ENCODE peak calls at places on chromosomes 12 and 14, in six cellular contexts. O is GM23248, S is neural progenitor cell, V is GM23338, R is PC-9, Z is PC-3. B is an unnamed sample.

GRCh38 chr12:85322715-85323114 is 42.7 kb downstream of the ALX1 start:
- DNase-seq in O (peak; percentile 1), S (no peak), V (no peak), R (no peak), Z (no peak), B (no peak)

GRCh38 chr12:10873374-10873773 is 10.7 kb downstream of the PRH1 start:
- DNase-seq in O (no peak), S (no peak), V (peak; percentile 30), R (no peak), Z (no peak), B (no peak)

GRCh38 chr14:102949062-102949800 is 26.8 kb downstream of the AMN start:
- DNase-seq in O (peak; percentile 42), S (no peak), V (no peak), R (no peak), Z (peak; percentile 9), B (no peak)

GRCh38 chr12:4440187-4440941 is 5.3 kb downstream of the FGF6 start:
- DNase-seq in O (no peak), S (peak; percentile 48), V (peak; percentile 48), R (no peak), Z (no peak), B (no peak)

GRCh38 chr12:34406228-34406995 is 384.1 kb downstream of the ALG10 start:
- DNase-seq in O (no peak), S (no peak), V (no peak), R (no peak), Z (no peak), B (no peak)

GRCh38 chr12:93199831-93200236 is 177.9 kb upstream of the NUDT4 start:
- DNase-seq in O (peak; percentile 13), S (no peak), V (no peak), R (no peak), Z (no peak), B (peak; percentile 74)

GRCh38 chr12:120892265-120892664 is 11.9 kb downstream of the SPPL3 start:
- DNase-seq in O (no peak), S (no peak), V (no peak), R (no peak), Z (no peak), B (no peak)

GRCh38 chr14:80150301-80150700 is 61.0 kb downstream of the DIO2 start:
- DNase-seq in O (peak; percentile 34), S (no peak), V (no peak), R (no peak), Z (peak; percentile 83), B (no peak)

GRCh38 chr14:56979961-56980360 is 169.7 kb upstream of the OTX2 start:
- DNase-seq in O (no peak), S (no peak), V (no peak), R (no peak), Z (no peak), B (no peak)

GRCh38 chr12:121712462-121713256 is at the start of gene TMEM120B:
- DNase-seq in O (peak; percentile 91), S (peak; percentile 86), V (peak; percentile 82), R (peak; percentile 84), Z (peak; percentile 87), B (peak; percentile 64)

GRCh38 chr12:6052940-6053329 is 71.5 kb downstream of the VWF start:
- DNase-seq in O (peak; percentile 61), S (no peak), V (no peak), R (no peak), Z (no peak), B (no peak)

GRCh38 chr12:63940295-63940997 is 95.9 kb downstream of the SRGAP1 start:
- DNase-seq in O (no peak), S (no peak), V (no peak), R (no peak), Z (no peak), B (no peak)

GRCh38 chr12:65656904-65657351 is 167.4 kb upstream of the HMGA2 start:
- DNase-seq in O (peak; percentile 96), S (no peak), V (no peak), R (peak; percentile 6), Z (peak; percentile 99), B (no peak)

GRCh38 chr14:88727057-88727456 is 65.7 kb downstream of the EML5 start:
- DNase-seq in O (no peak), S (no peak), V (no peak), R (no peak), Z (peak; percentile 28), B (no peak)

GRCh38 chr12:92337128-92337527 is 191.5 kb upstream of the BTG1 start:
- DNase-seq in O (no peak), S (no peak), V (no peak), R (no peak), Z (peak; percentile 77), B (no peak)

GRCh38 chr14:24122971-24123370 is 7.5 kb upstream of the FITM1 start:
- DNase-seq in O (no peak), S (no peak), V (no peak), R (no peak), Z (no peak), B (no peak)

GRCh38 chr12:132353811-132354210 is 24.4 kb upstream of the GALNT9 start:
- DNase-seq in O (no peak), S (no peak), V (no peak), R (no peak), Z (no peak), B (no peak)
- H3F3A ChIP-seq in O (no peaks in the 10 kb centered on the region), S (no peaks in the 10 kb centered on the region), V (no peaks in the 10 kb centered on the region), R (no peaks in the 10 kb centered on the region), Z (no peaks in the 10 kb centered on the region), B (no peaks in the 10 kb centered on the region)

DNA sequence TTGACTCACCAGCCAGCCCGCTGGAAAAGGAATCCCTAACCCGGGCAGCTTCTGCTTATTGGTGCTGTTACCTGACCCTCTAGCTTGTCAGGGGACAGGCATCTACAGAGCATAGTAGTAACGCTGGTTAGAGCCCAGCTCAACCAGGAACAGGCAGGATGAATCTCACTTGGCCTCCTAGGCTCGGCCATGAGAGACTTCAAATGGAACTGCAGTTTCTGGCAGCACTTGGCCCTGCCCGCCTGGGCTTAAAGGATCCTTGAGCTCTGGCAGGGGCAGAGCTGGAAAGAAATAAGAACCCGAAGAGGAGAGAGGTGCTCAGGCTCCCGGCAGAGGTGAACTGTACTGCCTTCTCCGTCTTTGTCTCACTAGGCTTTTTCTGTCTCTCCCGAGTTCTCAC is 2.3 kb upstream of the LHX5 start:
- DNase-seq in O (no peak), S (peak; percentile 72), V (peak; percentile 52), R (peak; percentile 9), Z (peak; percentile 67), B (no peak)
- TF ChIP-seq EZH2 in O (peak; percentile 1), S (no peak), V (no peak), R (no peak), Z (no peak), B (no peak)

GRCh38 chr12:108604208-108604941 is 6.5 kb upstream of the TMEM119 start:
- DNase-seq in O (no peak), S (peak; percentile 22), V (no peak), R (no peak), Z (no peak), B (no peak)
- H2AFZ ChIP-seq in O (no peak overlapping the region), S (peak overlapping the region; percentile 27), V (peak overlapping the region; percentile 59), R (no peak overlapping the region), Z (no peak overlapping the region), B (no peak overlapping the region)

GRCh38 chr12:59374783-59375182 is 221.0 kb upstream of the SLC16A7 start:
- DNase-seq in O (no peak), S (no peak), V (no peak), R (no peak), Z (no peak), B (no peak)
- H3F3A ChIP-seq in O (no peaks in the 10 kb centered on the region), S (no peaks in the 10 kb centered on the region), V (no peaks in the 10 kb centered on the region), R (no peaks in the 10 kb centered on the region), Z (no peaks in the 10 kb centered on the region), B (no peaks in the 10 kb centered on the region)